ENCODE peak calls at places on chromosomes 5 and 9, in nine cellular contexts. W is C1 segment of cervical spinal cord; L is mesendoderm; D is WERI-Rb-1; T is body of pancreas; X is NCI-H510A; V is cardiac fibroblast; P is activated naive CD8-positive, alpha-beta T cell treated with anti-CD3 and anti-CD28 coated beads, Interleukin-2, amount 50 U/mL, for 24 hours; Q is CD4-positive, CD25-positive, alpha-beta regulatory T cell. F is an unnamed sample.

GRCh38 chr9:91495450-91495849 is 71.8 kb upstream of the NFIL3 start:
- DNase-seq in W (no peak), L (no peak), D (no peak), T (no peak), X (no peak), V (peak), P (no peak), Q (no peak), F (no peak)

GRCh38 chr5:178624626-178625546 is 2.0 kb downstream of the CLK4 start:
- DNase-seq in W (no peak), L (peak), D (no peak), T (no peak), X (no peak), V (peak), P (no peak), Q (no peak), F (no peak)

GRCh38 chr5:31827862-31828261 is 188.9 kb downstream of the PDZD2 start:
- DNase-seq in W (no peak), L (no peak), D (no peak), T (no peak), X (no peak), V (no peak), P (no peak), Q (no peak), F (no peak)

GRCh38 chr5:39015743-39016586 is 58.2 kb downstream of the RICTOR start:
- DNase-seq in W (no peak), L (no peak), D (peak), T (no peak), X (no peak), V (peak), P (no peak), Q (no peak), F (no peak)

GRCh38 chr5:35089688-35090314 is 42.1 kb upstream of the AGXT2 start:
- DNase-seq in W (no peak), L (peak), D (peak), T (peak), X (no peak), V (peak), P (peak), Q (peak), F (peak)

GRCh38 chr5:40654377-40655006 is 25.2 kb upstream of the PTGER4 start:
- DNase-seq in W (no peak), L (no peak), D (no peak), T (no peak), X (no peak), V (no peak), P (no peak), Q (no peak), F (no peak)

GRCh38 chr5:67160985-67161384 is 35.6 kb downstream of the CD180 start:
- DNase-seq in W (no peak), L (peak), D (no peak), T (no peak), X (no peak), V (peak), P (no peak), Q (peak), F (no peak)

GRCh38 chr9:20135119-20135697 is 346.4 kb upstream of the SLC24A2 start:
- DNase-seq in W (no peak), L (no peak), D (no peak), T (no peak), X (no peak), V (no peak), P (no peak), Q (no peak), F (no peak)

GRCh38 chr5:143733635-143734341 is 78.2 kb upstream of the HMHB1 start:
- DNase-seq in W (no peak), L (peak), D (no peak), T (no peak), X (no peak), V (no peak), P (no peak), Q (no peak), F (no peak)

GRCh38 chr5:77948476-77948875 is 172.3 kb upstream of the TBCA start:
- DNase-seq in W (no peak), L (no peak), D (no peak), T (no peak), X (no peak), V (no peak), P (no peak), Q (no peak), F (no peak)

GRCh38 chr9:77807295-77807694 is 159.2 kb upstream of the GNA14 start:
- DNase-seq in W (no peak), L (no peak), D (no peak), T (no peak), X (no peak), V (peak), P (no peak), Q (no peak), F (no peak)

GRCh38 chr5:145014109-145014508 is 821.0 kb downstream of the PRELID2 start:
- DNase-seq in W (no peak), L (no peak), D (no peak), T (no peak), X (no peak), V (no peak), P (no peak), Q (no peak), F (no peak)

GRCh38 chr5:71786337-71787060 is 67.4 kb downstream of the CARTPT start:
- DNase-seq in W (no peak), L (no peak), D (no peak), T (no peak), X (peak), V (no peak), P (no peak), Q (no peak), F (peak)

GRCh38 chr9:19946446-19947109 is 157.7 kb upstream of the SLC24A2 start:
- DNase-seq in W (no peak), L (peak), D (peak), T (no peak), X (no peak), V (peak), P (no peak), Q (no peak), F (peak)

GRCh38 chr5:137206030-137206715 is 293.0 kb downstream of the SPOCK1 start:
- DNase-seq in W (no peak), L (no peak), D (no peak), T (no peak), X (no peak), V (peak), P (no peak), Q (no peak), F (peak)

GRCh38 chr5:136080483-136081180 is 51.8 kb downstream of the TGFBI start:
- DNase-seq in W (peak), L (peak), D (peak), T (peak), X (no peak), V (peak), P (peak), Q (peak), F (no peak)

GRCh38 chr9:133252301-133252776 is 22.7 kb downstream of the ABO start:
- DNase-seq in W (no peak), L (no peak), D (no peak), T (no peak), X (peak), V (no peak), P (no peak), Q (no peak), F (no peak)

GRCh38 chr9:35035851-35036701 is 36.3 kb downstream of the VCP start:
- DNase-seq in W (no peak), L (no peak), D (no peak), T (no peak), X (no peak), V (peak), P (peak), Q (peak), F (no peak)

GRCh38 chr9:89614319-89614892 is 9.6 kb downstream of the GADD45G start:
- DNase-seq in W (no peak), L (peak), D (no peak), T (no peak), X (no peak), V (no peak), P (no peak), Q (no peak), F (no peak)

GRCh38 chr9:86282979-86283535 is 719 bp upstream of the ISCA1 start:
- DNase-seq in W (no peak), L (peak), D (no peak), T (no peak), X (peak), V (peak), P (no peak), Q (no peak), F (no peak)

GRCh38 chr5:136007271-136007670 is 21.5 kb upstream of the TGFBI start:
- DNase-seq in W (no peak), L (no peak), D (no peak), T (no peak), X (no peak), V (no peak), P (no peak), Q (no peak), F (no peak)

GRCh38 chr5:138336952-138337684 is 948 bp upstream of the FAM53C start:
- DNase-seq in W (no peak), L (peak), D (peak), T (peak), X (peak), V (peak), P (no peak), Q (no peak), F (peak)

GRCh38 chr9:127873886-127874285 is 3.6 kb downstream of the AK1 start:
- DNase-seq in W (peak), L (no peak), D (no peak), T (peak), X (no peak), V (peak), P (no peak), Q (no peak), F (no peak)

GRCh38 chr9:121895836-121896544 is 197.1 kb downstream of the TTLL11 start:
- DNase-seq in W (no peak), L (peak), D (no peak), T (peak), X (no peak), V (peak), P (no peak), Q (no peak), F (peak)

GRCh38 chr9:76866689-76867088 is 39.2 kb downstream of the PRUNE2 start:
- DNase-seq in W (no peak), L (peak), D (no peak), T (no peak), X (no peak), V (peak), P (no peak), Q (no peak), F (no peak)

GRCh38 chr5:181164076-181164952 is 16.9 kb downstream of the OR2V2 start:
- DNase-seq in W (no peak), L (peak), D (no peak), T (no peak), X (no peak), V (no peak), P (peak), Q (no peak), F (no peak)

GRCh38 chr5:33401482-33402390 is 39.0 kb upstream of the TARS1 start:
- DNase-seq in W (no peak), L (peak), D (no peak), T (no peak), X (no peak), V (peak), P (no peak), Q (no peak), F (no peak)

GRCh38 chr9:137032893-137033292 is 1.0 kb upstream of the FUT7 start:
- DNase-seq in W (no peak), L (no peak), D (no peak), T (no peak), X (no peak), V (no peak), P (no peak), Q (no peak), F (no peak)